ENCODE peak calls at places on chromosomes 3 and 15, in ten cellular contexts. One of them, this sample, is unnamed.

GRCh38 chr3:55364426-55364825 is 122.7 kb downstream of the WNT5A start:
- DNase-seq in coronary artery: no peak
- DNase-seq in sciatic nerve: no peak
- DNase-seq in AG04450: no peak
- DNase-seq in AG09319: no peak
- DNase-seq in GM23248: peak; percentile 69
- DNase-seq in CD8-positive, alpha-beta memory T cell: no peak
- DNase-seq in psoas muscle: no peak
- DNase-seq in NCI-H510A treated with DMSO at 0.1 percent for 48 hours: no peak
- DNase-seq in hepatic stellate cell: no peak
- DNase-seq in this sample: no peak

GRCh38 chr15:70569139-70569717 is 194.1 kb downstream of the UACA start:
- DNase-seq in hepatic stellate cell: peak; percentile 62
- DNase-seq in NCI-H510A treated with DMSO at 0.1 percent for 48 hours: no peak
- DNase-seq in AG04450: peak; percentile 38
- DNase-seq in AG09319: peak; percentile 62
- DNase-seq in psoas muscle: no peak
- DNase-seq in CD8-positive, alpha-beta memory T cell: no peak
- DNase-seq in sciatic nerve: peak; percentile 64
- DNase-seq in coronary artery: peak; percentile 58
- DNase-seq in GM23248: peak; percentile 61
- DNase-seq in this sample: no peak

GRCh38 chr15:67382723-67383122 is 128.1 kb downstream of the IQCH start:
- DNase-seq in AG04450: no peak
- DNase-seq in psoas muscle: no peak
- DNase-seq in coronary artery: no peak
- DNase-seq in NCI-H510A treated with DMSO at 0.1 percent for 48 hours: no peak
- DNase-seq in AG09319: no peak
- DNase-seq in GM23248: no peak
- DNase-seq in CD8-positive, alpha-beta memory T cell: no peak
- DNase-seq in hepatic stellate cell: no peak
- DNase-seq in sciatic nerve: no peak
- DNase-seq in this sample: no peak

GRCh38 chr3:97793415-97794019 is 28.3 kb upstream of the CRYBG3 start:
- DNase-seq in CD8-positive, alpha-beta memory T cell: peak; percentile 51
- DNase-seq in coronary artery: no peak
- DNase-seq in hepatic stellate cell: peak; percentile 3
- DNase-seq in AG04450: peak; percentile 20
- DNase-seq in psoas muscle: no peak
- DNase-seq in NCI-H510A treated with DMSO at 0.1 percent for 48 hours: peak; percentile 43
- DNase-seq in AG09319: peak; percentile 34
- DNase-seq in GM23248: peak; percentile 72
- DNase-seq in sciatic nerve: no peak
- DNase-seq in this sample: peak; percentile 63

GRCh38 chr3:128434524-128434923 is 32.2 kb downstream of the DNAJB8 start:
- DNase-seq in hepatic stellate cell: no peak
- DNase-seq in AG09319: no peak
- DNase-seq in coronary artery: no peak
- DNase-seq in NCI-H510A treated with DMSO at 0.1 percent for 48 hours: no peak
- DNase-seq in GM23248: no peak
- DNase-seq in CD8-positive, alpha-beta memory T cell: no peak
- DNase-seq in psoas muscle: no peak
- DNase-seq in sciatic nerve: no peak
- DNase-seq in AG04450: no peak
- DNase-seq in this sample: no peak

GRCh38 chr3:71873093-71873611 is 88.2 kb upstream of the PROK2 start:
- DNase-seq in hepatic stellate cell: no peak
- DNase-seq in NCI-H510A treated with DMSO at 0.1 percent for 48 hours: no peak
- DNase-seq in psoas muscle: no peak
- DNase-seq in GM23248: no peak
- DNase-seq in sciatic nerve: no peak
- DNase-seq in CD8-positive, alpha-beta memory T cell: no peak
- DNase-seq in coronary artery: no peak
- DNase-seq in AG04450: no peak
- DNase-seq in AG09319: no peak
- DNase-seq in this sample: no peak

GRCh38 chr3:50124363-50125226 is 30.5 kb upstream of the SEMA3F start:
- DNase-seq in psoas muscle: peak; percentile 45
- DNase-seq in CD8-positive, alpha-beta memory T cell: no peak
- DNase-seq in coronary artery: peak; percentile 74
- DNase-seq in AG09319: no peak
- DNase-seq in sciatic nerve: no peak
- DNase-seq in AG04450: no peak
- DNase-seq in GM23248: peak; percentile 42
- DNase-seq in NCI-H510A treated with DMSO at 0.1 percent for 48 hours: no peak
- DNase-seq in hepatic stellate cell: peak; percentile 69
- DNase-seq in this sample: no peak

GRCh38 chr3:187740446-187741399 is 4.5 kb downstream of the BCL6 start:
- DNase-seq in AG04450: no peak
- DNase-seq in NCI-H510A treated with DMSO at 0.1 percent for 48 hours: peak; percentile 55
- DNase-seq in psoas muscle: peak; percentile 90
- DNase-seq in AG09319: no peak
- DNase-seq in GM23248: peak; percentile 90
- DNase-seq in hepatic stellate cell: no peak
- DNase-seq in sciatic nerve: peak; percentile 88
- DNase-seq in coronary artery: peak; percentile 85
- DNase-seq in CD8-positive, alpha-beta memory T cell: peak; percentile 64
- DNase-seq in this sample: peak; percentile 76

GRCh38 chr3:193831495-193832455 is 238.8 kb downstream of the OPA1 start:
- DNase-seq in AG04450: no peak
- DNase-seq in CD8-positive, alpha-beta memory T cell: no peak
- DNase-seq in AG09319: no peak
- DNase-seq in hepatic stellate cell: no peak
- DNase-seq in sciatic nerve: no peak
- DNase-seq in psoas muscle: peak; percentile 80
- DNase-seq in coronary artery: no peak
- DNase-seq in GM23248: no peak
- DNase-seq in NCI-H510A treated with DMSO at 0.1 percent for 48 hours: no peak
- DNase-seq in this sample: peak; percentile 98

GRCh38 chr3:167936010-167936409 is 159.7 kb downstream of the GOLIM4 start:
- DNase-seq in AG04450: no peak
- DNase-seq in CD8-positive, alpha-beta memory T cell: no peak
- DNase-seq in hepatic stellate cell: no peak
- DNase-seq in sciatic nerve: no peak
- DNase-seq in NCI-H510A treated with DMSO at 0.1 percent for 48 hours: no peak
- DNase-seq in psoas muscle: no peak
- DNase-seq in AG09319: no peak
- DNase-seq in GM23248: no peak
- DNase-seq in coronary artery: no peak
- DNase-seq in this sample: no peak

GRCh38 chr3:141052570-141053069 is 1.5 kb downstream of the SPSB4 start:
- DNase-seq in AG04450: no peak
- DNase-seq in hepatic stellate cell: no peak
- DNase-seq in AG09319: no peak
- DNase-seq in CD8-positive, alpha-beta memory T cell: no peak
- DNase-seq in GM23248: no peak
- DNase-seq in sciatic nerve: no peak
- DNase-seq in psoas muscle: peak; percentile 75
- DNase-seq in coronary artery: peak; percentile 33
- DNase-seq in NCI-H510A treated with DMSO at 0.1 percent for 48 hours: peak; percentile 32
- DNase-seq in this sample: peak; percentile 54

GRCh38 chr3:179544981-179545645 is 17.6 kb upstream of the ACTL6A start:
- DNase-seq in coronary artery: no peak
- DNase-seq in AG04450: peak; percentile 86
- DNase-seq in AG09319: peak; percentile 43
- DNase-seq in psoas muscle: no peak
- DNase-seq in CD8-positive, alpha-beta memory T cell: no peak
- DNase-seq in hepatic stellate cell: no peak
- DNase-seq in sciatic nerve: no peak
- DNase-seq in NCI-H510A treated with DMSO at 0.1 percent for 48 hours: no peak
- DNase-seq in GM23248: peak; percentile 93
- DNase-seq in this sample: no peak

GRCh38 chr15:74540135-74540760 is 772 bp upstream of the ARID3B start:
- DNase-seq in CD8-positive, alpha-beta memory T cell: no peak
- DNase-seq in NCI-H510A treated with DMSO at 0.1 percent for 48 hours: no peak
- DNase-seq in AG04450: no peak
- DNase-seq in sciatic nerve: no peak
- DNase-seq in hepatic stellate cell: no peak
- DNase-seq in coronary artery: no peak
- DNase-seq in AG09319: no peak
- DNase-seq in psoas muscle: no peak
- DNase-seq in GM23248: peak; percentile 70
- DNase-seq in this sample: peak; percentile 42

GRCh38 chr15:35141743-35142356 is 56.8 kb upstream of the NANOGP8 start:
- DNase-seq in GM23248: peak; percentile 85
- DNase-seq in coronary artery: no peak
- DNase-seq in psoas muscle: no peak
- DNase-seq in AG09319: peak; percentile 71
- DNase-seq in AG04450: peak; percentile 86
- DNase-seq in sciatic nerve: no peak
- DNase-seq in NCI-H510A treated with DMSO at 0.1 percent for 48 hours: no peak
- DNase-seq in hepatic stellate cell: peak; percentile 14
- DNase-seq in CD8-positive, alpha-beta memory T cell: no peak
- DNase-seq in this sample: no peak

GRCh38 chr3:67947808-67948508 is 293.5 kb upstream of the SUCLG2 start:
- DNase-seq in GM23248: no peak
- DNase-seq in AG09319: no peak
- DNase-seq in psoas muscle: no peak
- DNase-seq in CD8-positive, alpha-beta memory T cell: peak; percentile 81
- DNase-seq in hepatic stellate cell: peak; percentile 2
- DNase-seq in sciatic nerve: no peak
- DNase-seq in AG04450: no peak
- DNase-seq in coronary artery: no peak
- DNase-seq in NCI-H510A treated with DMSO at 0.1 percent for 48 hours: peak; percentile 10
- DNase-seq in this sample: no peak

GRCh38 chr3:179853176-179853575 is 183.6 kb downstream of the PEX5L start:
- DNase-seq in CD8-positive, alpha-beta memory T cell: no peak
- DNase-seq in NCI-H510A treated with DMSO at 0.1 percent for 48 hours: no peak
- DNase-seq in sciatic nerve: no peak
- DNase-seq in GM23248: peak; percentile 44
- DNase-seq in psoas muscle: no peak
- DNase-seq in AG09319: peak; percentile 48
- DNase-seq in coronary artery: no peak
- DNase-seq in hepatic stellate cell: peak; percentile 24
- DNase-seq in AG04450: peak; percentile 81
- DNase-seq in this sample: no peak

This sample was measured in DMS79 treated with DMSO at 0.1 percent for 48 hours.